ENCODE peak calls at places on chromosomes 13 and 19, in ten cellular contexts. One of them, this sample, is unnamed.

GRCh38 chr19:5804516-5805464 is at the start of gene NRTN:
- DNase-seq in stimulated activated effector memory CD8-positive, alpha-beta T cell treated with anti-CD3 and anti-CD28 coated beads, Interleukin-12 subunit alpha, Interleukin-12 subunit beta, amount 100 ng/mL, for 72 hours: no peak
- DNase-seq in brain microvascular endothelial cell: no peak
- DNase-seq in AG09319: no peak
- DNase-seq in coronary artery: no peak
- DNase-seq in amniotic stem cell: no peak
- DNase-seq in NCI-H2171 treated with DMSO at 0.1 percent for 48 hours: peak
- DNase-seq in A172: no peak
- DNase-seq in H54: no peak
- DNase-seq in sigmoid colon: peak
- DNase-seq in this sample: peak

GRCh38 chr19:13363954-13364353 is 142.3 kb downstream of the CACNA1A start:
- DNase-seq in coronary artery: no peak
- DNase-seq in H54: no peak
- DNase-seq in A172: no peak
- DNase-seq in AG09319: no peak
- DNase-seq in brain microvascular endothelial cell: no peak
- DNase-seq in sigmoid colon: no peak
- DNase-seq in stimulated activated effector memory CD8-positive, alpha-beta T cell treated with anti-CD3 and anti-CD28 coated beads, Interleukin-12 subunit alpha, Interleukin-12 subunit beta, amount 100 ng/mL, for 72 hours: no peak
- DNase-seq in amniotic stem cell: no peak
- DNase-seq in NCI-H2171 treated with DMSO at 0.1 percent for 48 hours: no peak
- DNase-seq in this sample: no peak

GRCh38 chr19:5032101-5032967 is 63.4 kb downstream of the KDM4B start:
- DNase-seq in amniotic stem cell: no peak
- DNase-seq in NCI-H2171 treated with DMSO at 0.1 percent for 48 hours: no peak
- DNase-seq in sigmoid colon: no peak
- DNase-seq in A172: peak
- DNase-seq in stimulated activated effector memory CD8-positive, alpha-beta T cell treated with anti-CD3 and anti-CD28 coated beads, Interleukin-12 subunit alpha, Interleukin-12 subunit beta, amount 100 ng/mL, for 72 hours: no peak
- DNase-seq in brain microvascular endothelial cell: peak
- DNase-seq in coronary artery: no peak
- DNase-seq in AG09319: no peak
- DNase-seq in H54: no peak
- DNase-seq in this sample: no peak

GRCh38 chr19:48400018-48400742 is 6.7 kb downstream of the GRIN2D start:
- DNase-seq in NCI-H2171 treated with DMSO at 0.1 percent for 48 hours: peak
- DNase-seq in coronary artery: no peak
- DNase-seq in H54: peak
- DNase-seq in AG09319: no peak
- DNase-seq in amniotic stem cell: no peak
- DNase-seq in brain microvascular endothelial cell: peak
- DNase-seq in A172: peak
- DNase-seq in sigmoid colon: peak
- DNase-seq in stimulated activated effector memory CD8-positive, alpha-beta T cell treated with anti-CD3 and anti-CD28 coated beads, Interleukin-12 subunit alpha, Interleukin-12 subunit beta, amount 100 ng/mL, for 72 hours: no peak
- DNase-seq in this sample: peak

GRCh38 chr19:46984077-46985010 is 35.3 kb upstream of the NPAS1 start:
- DNase-seq in amniotic stem cell: no peak
- DNase-seq in H54: no peak
- DNase-seq in A172: peak
- DNase-seq in coronary artery: no peak
- DNase-seq in brain microvascular endothelial cell: peak
- DNase-seq in NCI-H2171 treated with DMSO at 0.1 percent for 48 hours: no peak
- DNase-seq in stimulated activated effector memory CD8-positive, alpha-beta T cell treated with anti-CD3 and anti-CD28 coated beads, Interleukin-12 subunit alpha, Interleukin-12 subunit beta, amount 100 ng/mL, for 72 hours: no peak
- DNase-seq in sigmoid colon: no peak
- DNase-seq in AG09319: no peak
- DNase-seq in this sample: no peak

GRCh38 chr19:45643024-45643926 is 4.1 kb upstream of the EML2 start:
- DNase-seq in AG09319: no peak
- DNase-seq in H54: peak
- DNase-seq in coronary artery: peak
- DNase-seq in amniotic stem cell: no peak
- DNase-seq in stimulated activated effector memory CD8-positive, alpha-beta T cell treated with anti-CD3 and anti-CD28 coated beads, Interleukin-12 subunit alpha, Interleukin-12 subunit beta, amount 100 ng/mL, for 72 hours: peak
- DNase-seq in A172: peak
- DNase-seq in sigmoid colon: peak
- DNase-seq in NCI-H2171 treated with DMSO at 0.1 percent for 48 hours: peak
- DNase-seq in brain microvascular endothelial cell: peak
- DNase-seq in this sample: peak

GRCh38 chr19:57279418-57280164 is 694 bp upstream of the ZNF460 start:
- DNase-seq in H54: peak
- DNase-seq in A172: peak
- DNase-seq in brain microvascular endothelial cell: peak
- DNase-seq in amniotic stem cell: peak
- DNase-seq in coronary artery: peak
- DNase-seq in stimulated activated effector memory CD8-positive, alpha-beta T cell treated with anti-CD3 and anti-CD28 coated beads, Interleukin-12 subunit alpha, Interleukin-12 subunit beta, amount 100 ng/mL, for 72 hours: peak
- DNase-seq in AG09319: peak
- DNase-seq in NCI-H2171 treated with DMSO at 0.1 percent for 48 hours: peak
- DNase-seq in sigmoid colon: peak
- DNase-seq in this sample: peak

GRCh38 chr13:65966991-65967451 is 1263.1 kb downstream of the PCDH9 start:
- DNase-seq in amniotic stem cell: no peak
- DNase-seq in brain microvascular endothelial cell: peak
- DNase-seq in sigmoid colon: no peak
- DNase-seq in NCI-H2171 treated with DMSO at 0.1 percent for 48 hours: peak
- DNase-seq in stimulated activated effector memory CD8-positive, alpha-beta T cell treated with anti-CD3 and anti-CD28 coated beads, Interleukin-12 subunit alpha, Interleukin-12 subunit beta, amount 100 ng/mL, for 72 hours: no peak
- DNase-seq in H54: peak
- DNase-seq in A172: peak
- DNase-seq in AG09319: no peak
- DNase-seq in coronary artery: no peak
- DNase-seq in this sample: no peak

GRCh38 chr19:49976496-49976895 is 15.5 kb upstream of the SIGLEC11 start:
- DNase-seq in sigmoid colon: no peak
- DNase-seq in coronary artery: no peak
- DNase-seq in stimulated activated effector memory CD8-positive, alpha-beta T cell treated with anti-CD3 and anti-CD28 coated beads, Interleukin-12 subunit alpha, Interleukin-12 subunit beta, amount 100 ng/mL, for 72 hours: no peak
- DNase-seq in A172: no peak
- DNase-seq in AG09319: no peak
- DNase-seq in brain microvascular endothelial cell: no peak
- DNase-seq in H54: no peak
- DNase-seq in amniotic stem cell: no peak
- DNase-seq in NCI-H2171 treated with DMSO at 0.1 percent for 48 hours: no peak
- DNase-seq in this sample: no peak

GRCh38 chr19:3210347-3211017 is 14.0 kb upstream of the CELF5 start:
- DNase-seq in coronary artery: no peak
- DNase-seq in H54: no peak
- DNase-seq in AG09319: no peak
- DNase-seq in A172: peak
- DNase-seq in sigmoid colon: no peak
- DNase-seq in stimulated activated effector memory CD8-positive, alpha-beta T cell treated with anti-CD3 and anti-CD28 coated beads, Interleukin-12 subunit alpha, Interleukin-12 subunit beta, amount 100 ng/mL, for 72 hours: peak
- DNase-seq in amniotic stem cell: no peak
- DNase-seq in NCI-H2171 treated with DMSO at 0.1 percent for 48 hours: peak
- DNase-seq in brain microvascular endothelial cell: peak
- DNase-seq in this sample: peak

GRCh38 chr13:110266983-110267382 is 40.0 kb downstream of the COL4A1 start:
- DNase-seq in H54: no peak
- DNase-seq in AG09319: no peak
- DNase-seq in brain microvascular endothelial cell: no peak
- DNase-seq in A172: no peak
- DNase-seq in coronary artery: no peak
- DNase-seq in amniotic stem cell: no peak
- DNase-seq in sigmoid colon: peak
- DNase-seq in stimulated activated effector memory CD8-positive, alpha-beta T cell treated with anti-CD3 and anti-CD28 coated beads, Interleukin-12 subunit alpha, Interleukin-12 subunit beta, amount 100 ng/mL, for 72 hours: no peak
- DNase-seq in NCI-H2171 treated with DMSO at 0.1 percent for 48 hours: no peak
- DNase-seq in this sample: no peak

GRCh38 chr19:34261335-34262109 is 7.2 kb downstream of the GARRE1 start:
- DNase-seq in amniotic stem cell: no peak
- DNase-seq in H54: no peak
- DNase-seq in coronary artery: no peak
- DNase-seq in AG09319: no peak
- DNase-seq in sigmoid colon: no peak
- DNase-seq in A172: no peak
- DNase-seq in brain microvascular endothelial cell: no peak
- DNase-seq in stimulated activated effector memory CD8-positive, alpha-beta T cell treated with anti-CD3 and anti-CD28 coated beads, Interleukin-12 subunit alpha, Interleukin-12 subunit beta, amount 100 ng/mL, for 72 hours: no peak
- DNase-seq in NCI-H2171 treated with DMSO at 0.1 percent for 48 hours: no peak
- DNase-seq in this sample: no peak

GRCh38 chr13:36986462-36987240 is 12.5 kb downstream of the ALG5 start:
- DNase-seq in NCI-H2171 treated with DMSO at 0.1 percent for 48 hours: no peak
- DNase-seq in H54: no peak
- DNase-seq in A172: peak
- DNase-seq in brain microvascular endothelial cell: no peak
- DNase-seq in coronary artery: no peak
- DNase-seq in AG09319: no peak
- DNase-seq in stimulated activated effector memory CD8-positive, alpha-beta T cell treated with anti-CD3 and anti-CD28 coated beads, Interleukin-12 subunit alpha, Interleukin-12 subunit beta, amount 100 ng/mL, for 72 hours: no peak
- DNase-seq in sigmoid colon: no peak
- DNase-seq in amniotic stem cell: no peak
- DNase-seq in this sample: no peak

GRCh38 chr13:22936228-22936627 is 244.6 kb upstream of the SGCG start:
- DNase-seq in A172: no peak
- DNase-seq in coronary artery: no peak
- DNase-seq in stimulated activated effector memory CD8-positive, alpha-beta T cell treated with anti-CD3 and anti-CD28 coated beads, Interleukin-12 subunit alpha, Interleukin-12 subunit beta, amount 100 ng/mL, for 72 hours: no peak
- DNase-seq in amniotic stem cell: no peak
- DNase-seq in brain microvascular endothelial cell: no peak
- DNase-seq in sigmoid colon: no peak
- DNase-seq in H54: no peak
- DNase-seq in AG09319: no peak
- DNase-seq in NCI-H2171 treated with DMSO at 0.1 percent for 48 hours: no peak
- DNase-seq in this sample: no peak

GRCh38 chr19:45340232-45340898 is at the start of gene KLC3:
- DNase-seq in amniotic stem cell: no peak
- DNase-seq in NCI-H2171 treated with DMSO at 0.1 percent for 48 hours: peak
- DNase-seq in sigmoid colon: no peak
- DNase-seq in A172: no peak
- DNase-seq in AG09319: no peak
- DNase-seq in coronary artery: no peak
- DNase-seq in brain microvascular endothelial cell: no peak
- DNase-seq in stimulated activated effector memory CD8-positive, alpha-beta T cell treated with anti-CD3 and anti-CD28 coated beads, Interleukin-12 subunit alpha, Interleukin-12 subunit beta, amount 100 ng/mL, for 72 hours: no peak
- DNase-seq in H54: no peak
- DNase-seq in this sample: no peak

GRCh38 chr19:56333506-56333905 is 18.9 kb upstream of the ZSCAN5A start:
- DNase-seq in stimulated activated effector memory CD8-positive, alpha-beta T cell treated with anti-CD3 and anti-CD28 coated beads, Interleukin-12 subunit alpha, Interleukin-12 subunit beta, amount 100 ng/mL, for 72 hours: peak
- DNase-seq in amniotic stem cell: no peak
- DNase-seq in brain microvascular endothelial cell: peak
- DNase-seq in coronary artery: no peak
- DNase-seq in A172: peak
- DNase-seq in NCI-H2171 treated with DMSO at 0.1 percent for 48 hours: peak
- DNase-seq in H54: peak
- DNase-seq in sigmoid colon: no peak
- DNase-seq in AG09319: peak
- DNase-seq in this sample: no peak

GRCh38 chr19:31448221-31448657 is 99.0 kb upstream of the TSHZ3 start:
- DNase-seq in NCI-H2171 treated with DMSO at 0.1 percent for 48 hours: peak
- DNase-seq in A172: peak
- DNase-seq in H54: peak
- DNase-seq in stimulated activated effector memory CD8-positive, alpha-beta T cell treated with anti-CD3 and anti-CD28 coated beads, Interleukin-12 subunit alpha, Interleukin-12 subunit beta, amount 100 ng/mL, for 72 hours: no peak
- DNase-seq in coronary artery: no peak
- DNase-seq in AG09319: peak
- DNase-seq in sigmoid colon: peak
- DNase-seq in brain microvascular endothelial cell: peak
- DNase-seq in amniotic stem cell: no peak
- DNase-seq in this sample: peak

This sample was measured in SJSA1.